ENCODE peak calls at places on chromosomes 3 and 15, in five cellular contexts. O is K562, K is body of pancreas, H is esophagus squamous epithelium, W is fibroblast of lung. C is an unnamed sample. For H3K36me3, the result is how much of the 10 kb centered on the place peaks cover.

GRCh38 chr15:70430029-70430428 is 332.3 kb upstream of the TLE3 start:
- DNase-seq in O (no peak), W (peak), H (no peak), K (no peak), C (no peak)

GRCh38 chr15:43998607-43999006 is 171.8 kb downstream of the WDR76 start:
- DNase-seq in H (no peak), W (peak), O (no peak), K (peak), C (no peak)

GRCh38 chr3:169668081-169668956 is 4.8 kb upstream of the MECOM start:
- DNase-seq in O (no peak), H (no peak), W (peak), K (peak), C (no peak)

GRCh38 chr15:97961067-97961954 is 808 bp downstream of the ARRDC4 start:
- DNase-seq in W (no peak), H (no peak), K (peak), O (peak), C (no peak)

GRCh38 chr3:43036621-43037331 is 57.7 kb downstream of the GASK1A start:
- DNase-seq in O (no peak), K (no peak), H (no peak), W (no peak), C (no peak)

GRCh38 chr3:108008931-108009635 is 81.7 kb downstream of the CD47 start:
- DNase-seq in W (peak), H (no peak), O (no peak), K (no peak), C (no peak)

GRCh38 chr3:100978036-100978659 is 15.1 kb downstream of the ABI3BP start:
- DNase-seq in W (peak), H (no peak), O (no peak), K (no peak), C (no peak)

GRCh38 chr3:120858501-120858900 is 49.5 kb upstream of the STXBP5L start:
- DNase-seq in H (no peak), O (no peak), K (no peak), W (peak), C (no peak)

DNA sequence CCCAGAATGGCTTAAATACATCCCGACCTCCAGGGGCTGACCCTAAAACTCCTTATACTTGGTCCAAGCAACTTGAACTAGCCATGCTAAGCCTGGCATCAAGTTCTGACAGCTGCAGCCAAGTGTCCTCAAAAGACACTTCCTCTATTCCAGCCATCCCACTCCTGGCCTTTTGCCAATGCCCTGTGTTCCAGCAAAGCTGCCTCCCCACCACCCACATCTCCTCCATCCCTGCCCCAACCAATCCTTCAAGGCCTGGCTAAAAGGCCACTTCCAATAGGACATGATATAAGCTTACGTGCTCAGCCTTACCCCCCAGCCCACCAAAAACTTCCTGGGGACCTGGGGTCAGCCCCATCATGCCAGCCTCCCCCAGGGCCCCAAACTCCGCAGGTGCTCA is 40.9 kb downstream of the SEMA3G start:
- DNase-seq in W (no peak), K (no peak), O (no peak), H (no peak), C (no peak)
- H3K36me3 ChIP-seq in W (under half), K (under half), O (half or more), H (half or more), C (half or more)

GRCh38 chr3:195256639-195257453 is 14.1 kb downstream of the XXYLT1 start:
- DNase-seq in H (no peak), W (no peak), O (no peak), K (no peak), C (no peak)

GRCh38 chr3:195259146-195259563 is 11.8 kb downstream of the XXYLT1 start:
- DNase-seq in K (no peak), O (no peak), H (no peak), W (peak), C (no peak)

GRCh38 chr3:195257454-195258448 is 13.2 kb downstream of the XXYLT1 start:
- DNase-seq in H (no peak), O (no peak), W (no peak), K (no peak), C (no peak)

GRCh38 chr3:195259564-195260285 is 11.2 kb downstream of the XXYLT1 start:
- DNase-seq in K (peak), H (peak), W (peak), O (peak), C (peak)

DNA sequence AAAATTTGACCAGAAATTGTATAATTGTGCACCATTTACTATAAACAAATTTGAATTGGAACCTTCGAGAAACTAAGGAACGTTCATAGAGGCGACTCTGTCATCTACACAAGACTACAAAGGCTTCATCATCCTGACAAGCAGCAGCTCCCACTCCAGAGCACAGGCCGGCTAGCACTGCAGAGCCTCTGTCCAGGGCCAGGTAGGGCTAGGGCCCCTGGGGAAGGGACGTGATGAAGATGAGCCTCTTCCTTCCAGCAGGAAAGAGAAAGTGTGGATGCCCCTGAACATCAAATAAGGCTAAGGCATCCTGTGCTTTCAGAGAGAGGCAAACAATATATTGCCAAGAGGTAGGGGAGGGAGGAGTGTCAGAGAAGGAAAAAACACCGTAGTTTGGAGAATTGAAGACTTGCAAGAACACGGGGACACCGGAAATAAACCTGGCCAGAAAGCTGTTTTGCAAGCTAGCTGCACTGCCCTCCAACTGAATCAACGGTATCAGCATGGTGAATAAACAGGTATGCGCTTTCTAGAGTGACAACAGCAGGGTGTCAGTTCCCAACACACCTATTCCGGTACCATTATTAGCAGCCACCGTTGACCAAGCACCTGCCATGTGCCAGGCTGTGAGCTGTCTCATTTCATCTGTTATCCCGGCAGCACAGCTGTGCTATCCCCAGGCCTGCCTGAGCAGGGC is 12.4 kb downstream of the XXYLT1 start:
- DNase-seq in O (no peak), H (no peak), K (no peak), W (no peak), C (no peak)
- H3K27ac ChIP-seq in O (peak), H (peak), K (peak), W (peak), C (peak)

GRCh38 chr15:60350121-60350520 is 47.7 kb downstream of the ANXA2 start:
- DNase-seq in O (no peak), W (no peak), H (no peak), K (no peak), C (no peak)

GRCh38 chr15:60346653-60347052 is 51.1 kb downstream of the ANXA2 start:
- DNase-seq in O (no peak), H (no peak), W (no peak), K (no peak), C (no peak)

GRCh38 chr15:60351066-60351465 is 46.7 kb downstream of the ANXA2 start:
- DNase-seq in H (no peak), O (no peak), K (no peak), W (peak), C (no peak)

GRCh38 chr15:60347480-60348069 is 50.2 kb downstream of the ANXA2 start:
- DNase-seq in H (no peak), W (no peak), O (no peak), K (no peak), C (no peak)

DNA sequence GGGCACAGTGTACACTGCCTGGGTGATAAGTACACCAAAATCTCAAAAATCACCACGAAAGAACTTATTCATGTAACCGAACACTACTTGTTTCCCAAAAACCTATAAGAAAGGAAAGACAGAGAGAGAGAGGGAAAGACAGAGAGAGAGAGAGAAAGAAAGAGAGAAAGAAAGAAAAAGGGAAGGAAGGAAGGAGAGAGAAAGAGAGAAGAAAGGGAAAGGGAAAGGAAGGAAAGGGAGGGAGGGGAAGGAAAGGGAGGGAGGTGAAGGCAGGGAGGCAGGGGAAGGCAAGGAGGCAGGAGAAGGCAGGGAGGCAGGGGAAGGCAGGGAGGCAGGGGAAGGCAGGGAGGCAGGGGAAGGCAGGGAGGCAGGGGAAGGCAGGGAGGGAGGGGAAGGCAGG is 48.2 kb downstream of the ANXA2 start:
- DNase-seq in O (no peak), H (no peak), W (no peak), K (no peak), C (no peak)
- H3K36me3 ChIP-seq in O (half or more), H (half or more), W (under half), K (under half), C (half or more)

GRCh38 chr3:140408252-140408651 is 269.6 kb upstream of the TRIM42 start:
- DNase-seq in O (no peak), H (no peak), K (no peak), W (no peak), C (no peak)
- H3K27ac ChIP-seq in O (no peak), H (no peak), K (no peak), W (no peak), C (no peak)

GRCh38 chr3:44803298-44803697 is 41.7 kb downstream of the KIF15 start:
- DNase-seq in W (no peak), O (no peak), H (no peak), K (no peak), C (no peak)
- H3K36me3 ChIP-seq in W (under half), O (half or more), H (under half), K (under half), C (under half)

GRCh38 chr3:25430942-25431570 is 3.0 kb downstream of the RARB start:
- DNase-seq in K (no peak), H (no peak), O (no peak), W (no peak), C (no peak)
- H3K27ac ChIP-seq in K (no peak), H (peak), O (no peak), W (no peak), C (no peak)

GRCh38 chr15:75868019-75868418 is 24.8 kb downstream of the UBE2Q2 start:
- DNase-seq in O (no peak), H (no peak), K (no peak), W (no peak), C (no peak)
- H3K36me3 ChIP-seq in O (half or more), H (under half), K (under half), W (under half), C (under half)

GRCh38 chr3:146969356-146969755 is 364.2 kb upstream of the PLSCR5 start:
- DNase-seq in K (no peak), W (peak), O (no peak), H (no peak), C (no peak)
- H3K27ac ChIP-seq in K (no peak), W (no peak), O (no peak), H (no peak), C (no peak)

C was measured in CD4-positive, alpha-beta memory T cell.